ENCODE peak calls at places on chromosomes 11 and 22, in nine cellular contexts. D, K, F, U, Y, R, B, E and S are unnamed samples.

GRCh38 chr11:2092956-2093412 is 46.2 kb downstream of the IGF2 start:
- DNase-seq in D (peak; percentile 77), K (no peak), F (no peak), U (peak; percentile 10), Y (peak; percentile 45), R (no peak), B (peak; percentile 95), E (peak; percentile 62), S (peak; percentile 96)

GRCh38 chr22:43014062-43014875 is 680 bp downstream of the PACSIN2 start:
- DNase-seq in D (peak; percentile 79), K (no peak), F (peak; percentile 80), U (peak; percentile 55), Y (peak; percentile 14), R (no peak), B (peak; percentile 34), E (no peak), S (peak; percentile 91)

GRCh38 chr11:8066036-8066910 is 14.7 kb upstream of the TUB start:
- DNase-seq in D (peak; percentile 34), K (no peak), F (no peak), U (no peak), Y (no peak), R (no peak), B (no peak), E (no peak), S (peak; percentile 66)

GRCh38 chr11:61971177-61972111 is 4.0 kb upstream of the FTH1 start:
- DNase-seq in D (peak; percentile 99), K (peak; percentile 88), F (peak; percentile 94), U (peak; percentile 99), Y (peak; percentile 21), R (peak; percentile 88), B (peak; percentile 99), E (peak; percentile 100), S (peak; percentile 97)

GRCh38 chr11:40129276-40129675 is 1330.2 kb downstream of the LRRC4C start:
- DNase-seq in D (peak; percentile 3), K (no peak), F (peak; percentile 40), U (peak; percentile 13), Y (no peak), R (no peak), B (peak; percentile 39), E (no peak), S (no peak)

GRCh38 chr11:134126197-134126822 is 57.4 kb downstream of the JAM3 start:
- DNase-seq in D (peak; percentile 96), K (no peak), F (no peak), U (peak; percentile 99), Y (no peak), R (no peak), B (peak; percentile 20), E (peak; percentile 92), S (peak; percentile 93)

GRCh38 chr22:28000361-28000760 is 81.3 kb upstream of the PITPNB start:
- DNase-seq in D (no peak), K (no peak), F (no peak), U (no peak), Y (no peak), R (no peak), B (no peak), E (no peak), S (peak; percentile 61)

GRCh38 chr11:109795234-109795633 is 298.0 kb upstream of the ZC3H12C start:
- DNase-seq in D (peak; percentile 15), K (no peak), F (no peak), U (peak; percentile 24), Y (no peak), R (no peak), B (no peak), E (peak; percentile 67), S (no peak)

GRCh38 chr11:69337211-69337721 is 43.3 kb downstream of the MYEOV start:
- DNase-seq in D (peak; percentile 69), K (no peak), F (no peak), U (peak; percentile 80), Y (peak; percentile 77), R (no peak), B (peak; percentile 71), E (no peak), S (no peak)

GRCh38 chr11:44033411-44033850 is 14.3 kb upstream of the ACCSL start:
- DNase-seq in D (no peak), K (no peak), F (no peak), U (no peak), Y (no peak), R (no peak), B (no peak), E (no peak), S (peak; percentile 18)

GRCh38 chr11:3122775-3123201 is 42.3 kb downstream of the OSBPL5 start:
- DNase-seq in D (no peak), K (no peak), F (no peak), U (no peak), Y (no peak), R (no peak), B (no peak), E (no peak), S (peak; percentile 63)

GRCh38 chr11:36371590-36371989 is 75.5 kb downstream of the PRR5L start:
- DNase-seq in D (no peak), K (no peak), F (no peak), U (no peak), Y (no peak), R (no peak), B (no peak), E (no peak), S (no peak)

GRCh38 chr11:59144579-59145345 is 2.1 kb downstream of the FAM111A start:
- DNase-seq in D (peak; percentile 91), K (peak; percentile 68), F (peak; percentile 86), U (peak; percentile 87), Y (peak; percentile 95), R (peak; percentile 86), B (peak; percentile 97), E (peak; percentile 85), S (peak; percentile 94)

GRCh38 chr11:59141673-59142460 is 789 bp upstream of the FAM111A start:
- DNase-seq in D (peak; percentile 83), K (no peak), F (no peak), U (no peak), Y (no peak), R (no peak), B (peak; percentile 37), E (peak; percentile 17), S (peak; percentile 86)

GRCh38 chr11:59142530-59143507 is at the start of gene FAM111A:
- DNase-seq in D (peak; percentile 95), K (peak; percentile 81), F (peak; percentile 84), U (peak; percentile 94), Y (peak; percentile 88), R (peak; percentile 83), B (peak; percentile 96), E (peak; percentile 85), S (peak; percentile 98)

GRCh38 chr11:59144096-59144495 is 1.4 kb downstream of the FAM111A start:
- DNase-seq in D (no peak), K (no peak), F (no peak), U (no peak), Y (no peak), R (no peak), B (peak; percentile 20), E (no peak), S (peak; percentile 62)

GRCh38 chr11:59145534-59145933 is 2.9 kb downstream of the FAM111A start:
- DNase-seq in D (peak; percentile 92), K (no peak), F (no peak), U (peak; percentile 57), Y (no peak), R (no peak), B (peak; percentile 37), E (peak; percentile 81), S (peak; percentile 71)
- H3K4me3 ChIP-seq in D (peak overlapping the region; percentile 99), K (peak overlapping the region; percentile 73), F (peak overlapping the region; percentile 44), U (peak overlapping the region; percentile 85), Y (peak overlapping the region; percentile 89), R (peak overlapping the region; percentile 55), B (peak overlapping the region; percentile 79), E (peak overlapping the region; percentile 96), S (peak overlapping the region; percentile 98)

GRCh38 chr11:119263352-119263940 is 53.5 kb downstream of the MCAM start:
- DNase-seq in D (peak; percentile 26), K (no peak), F (no peak), U (peak; percentile 61), Y (peak; percentile 72), R (no peak), B (no peak), E (no peak), S (no peak)

GRCh38 chr11:119258983-119259382 is 52.8 kb downstream of the CBL start:
- DNase-seq in D (no peak), K (no peak), F (no peak), U (peak; percentile 1), Y (no peak), R (no peak), B (no peak), E (no peak), S (no peak)

GRCh38 chr11:119262668-119263351 is 54.1 kb downstream of the MCAM start:
- DNase-seq in D (peak; percentile 75), K (no peak), F (no peak), U (peak; percentile 74), Y (no peak), R (no peak), B (peak; percentile 33), E (peak; percentile 28), S (peak; percentile 87)

GRCh38 chr11:119254239-119254638 is 48.1 kb downstream of the CBL start:
- DNase-seq in D (no peak), K (no peak), F (no peak), U (no peak), Y (no peak), R (no peak), B (no peak), E (no peak), S (no peak)

GRCh38 chr11:119258180-119258579 is 52.0 kb downstream of the CBL start:
- DNase-seq in D (no peak), K (no peak), F (no peak), U (no peak), Y (no peak), R (no peak), B (no peak), E (no peak), S (no peak)
- H3K4me2 ChIP-seq in D (no peak overlapping the region), K (no peak overlapping the region), F (no peak overlapping the region), U (no peak overlapping the region), Y (no peak overlapping the region), R (no peak overlapping the region), B (no peak overlapping the region), E (no peak overlapping the region), S (no peak overlapping the region)

DNA sequence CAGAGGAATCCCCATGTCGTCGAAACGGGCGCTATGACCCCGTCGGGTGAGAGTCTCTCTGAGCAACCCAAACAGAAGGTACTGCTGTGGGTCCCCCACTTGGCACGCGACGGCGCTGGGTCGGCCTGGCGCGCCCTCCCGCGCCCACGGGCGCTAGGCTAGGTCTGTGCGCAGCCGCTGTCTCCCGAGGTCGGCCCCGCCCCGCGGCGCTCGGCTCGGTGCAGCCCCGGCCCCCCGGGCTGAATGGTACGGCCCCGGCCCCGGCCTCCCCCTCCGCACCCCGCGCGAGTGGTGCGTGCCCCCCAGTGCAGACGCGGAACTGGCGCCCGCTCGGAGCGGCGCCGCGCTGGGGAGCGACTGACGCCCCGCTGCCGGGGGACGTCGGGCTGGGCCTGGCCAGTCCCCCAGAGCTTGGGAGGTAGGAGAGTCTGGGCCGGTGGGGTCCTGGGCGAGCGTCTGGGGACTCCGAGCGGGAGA is at the start of gene MADD:
- DNase-seq in D (peak; percentile 89), K (peak; percentile 89), F (peak; percentile 84), U (peak; percentile 89), Y (peak; percentile 92), R (peak; percentile 55), B (peak; percentile 67), E (peak; percentile 80), S (peak; percentile 98)
- H3K27ac ChIP-seq in D (peak within 1 kb of the TSS; percentile 81), K (peak within 1 kb of the TSS; percentile 99), F (peak within 1 kb of the TSS; percentile 68), U (peak within 1 kb of the TSS; percentile 99), Y (peak within 1 kb of the TSS; percentile 79), R (peak within 1 kb of the TSS; percentile 89), B (peak within 1 kb of the TSS; percentile 82), E (peak within 1 kb of the TSS; percentile 85), S (peak within 1 kb of the TSS; percentile 86)

GRCh38 chr11:85809881-85810280 is 1.1 kb downstream of the SYTL2 start:
- DNase-seq in D (no peak), K (no peak), F (peak; percentile 52), U (peak; percentile 15), Y (no peak), R (no peak), B (peak; percentile 44), E (no peak), S (peak; percentile 86)
- H3K4me3 ChIP-seq in D (no peak overlapping the region), K (peak overlapping the region; percentile 52), F (peak overlapping the region; percentile 55), U (peak overlapping the region; percentile 84), Y (peak overlapping the region; percentile 76), R (no peak overlapping the region), B (peak overlapping the region; percentile 77), E (peak overlapping the region; percentile 0), S (peak overlapping the region; percentile 76)